ENCODE peak calls at places on chromosomes 2 and 18, in four cellular contexts. C, L, Q and R are unnamed samples.

GRCh38 chr2:177338177-177338721 is 54.3 kb upstream of the AGPS start:
- DNase-seq in C (no peak), Q (peak), L (no peak), R (peak)

GRCh38 chr2:239612133-239612532 is 211.3 kb upstream of the HDAC4 start:
- DNase-seq in L (no peak), Q (no peak), C (no peak), R (no peak)

GRCh38 chr2:96117701-96118588 is 1.6 kb upstream of the ADRA2B start:
- DNase-seq in C (no peak), Q (peak), L (no peak), R (no peak)

GRCh38 chr18:79242246-79242645 is 153.5 kb upstream of the NFATC1 start:
- DNase-seq in Q (no peak), L (no peak), C (no peak), R (peak)

GRCh38 chr18:31648966-31649429 is 35.4 kb downstream of the B4GALT6 start:
- DNase-seq in Q (peak), C (no peak), L (peak), R (no peak)

GRCh38 chr2:121237980-121238665 is 46.9 kb downstream of the TFCP2L1 start:
- DNase-seq in Q (peak), C (no peak), L (no peak), R (peak)

GRCh38 chr18:22932885-22933205 is 283 bp upstream of the RBBP8 start:
- DNase-seq in Q (no peak), L (no peak), C (no peak), R (no peak)

GRCh38 chr2:29174937-29175336 is 59.7 kb downstream of the CLIP4 start:
- DNase-seq in L (no peak), C (no peak), Q (no peak), R (no peak)

GRCh38 chr2:237596518-237596855 is 6.0 kb upstream of the RAB17 start:
- DNase-seq in L (no peak), C (no peak), Q (no peak), R (no peak)

GRCh38 chr2:74922592-74923227 is 35.7 kb upstream of the POLE4 start:
- DNase-seq in L (no peak), Q (no peak), C (no peak), R (no peak)

GRCh38 chr2:152166633-152167032 is 8.9 kb downstream of the STAM2 start:
- DNase-seq in L (no peak), C (peak), Q (no peak), R (no peak)

GRCh38 chr2:45578056-45578843 is 32.8 kb downstream of the SRBD1 start:
- DNase-seq in L (no peak), Q (peak), C (peak), R (no peak)

GRCh38 chr2:239192456-239192855 is 208.4 kb downstream of the HDAC4 start:
- DNase-seq in L (no peak), C (no peak), Q (no peak), R (no peak)

GRCh38 chr2:127182626-127183458 is 37.3 kb downstream of the CYP27C1 start:
- DNase-seq in Q (no peak), C (peak), L (no peak), R (no peak)

GRCh38 chr2:120797421-120798289 is 62.0 kb downstream of the GLI2 start:
- DNase-seq in Q (no peak), L (no peak), C (no peak), R (no peak)

GRCh38 chr18:825891-826585 is 14.0 kb upstream of the YES1 start:
- DNase-seq in L (no peak), Q (no peak), C (no peak), R (no peak)

GRCh38 chr2:239444626-239445625 is 44.1 kb upstream of the HDAC4 start:
- DNase-seq in C (no peak), L (no peak), Q (no peak), R (no peak)

GRCh38 chr2:150135223-150135883 is 352.1 kb downstream of the RND3 start:
- DNase-seq in L (no peak), Q (no peak), C (no peak), R (no peak)

GRCh38 chr18:44682181-44682870 is 1.6 kb downstream of the SETBP1 start:
- DNase-seq in C (no peak), Q (peak), L (peak), R (no peak)

GRCh38 chr2:174826051-174826450 is 61.8 kb upstream of the CHRNA1 start:
- DNase-seq in Q (no peak), C (no peak), L (no peak), R (no peak)

GRCh38 chr2:177422271-177422670 is 29.7 kb downstream of the AGPS start:
- DNase-seq in C (no peak), Q (no peak), L (no peak), R (no peak)

GRCh38 chr2:42830922-42831574 is 38.7 kb upstream of the HAAO start:
- DNase-seq in Q (peak), C (no peak), L (no peak), R (no peak)